ENCODE peak calls at places on chromosomes 16 and 17, in nine cellular contexts. B is cardiac fibroblast, T is left lung, M is HCT116, G is foreskin fibroblast, S is psoas muscle, R is tibial nerve, K is GM06990, X is hepatocyte. Z is an unnamed sample.

GRCh38 chr16:71628810-71629209 is 2.8 kb downstream of the MARVELD3 start:
- DNase-seq in K (no peak), B (peak; percentile 61), G (no peak), S (no peak), M (no peak), R (no peak), T (no peak), X (peak; percentile 44), Z (no peak)

GRCh38 chr16:12081048-12081404 is 104.5 kb downstream of the SNX29 start:
- DNase-seq in X (no peak), T (no peak), B (no peak), K (no peak), R (no peak), S (no peak), G (no peak), M (no peak), Z (no peak)

GRCh38 chr17:39757931-39758873 is 20.5 kb downstream of the GRB7 start:
- DNase-seq in K (peak; percentile 62), X (no peak), R (no peak), T (no peak), M (no peak), S (no peak), B (no peak), G (no peak), Z (peak; percentile 80)

GRCh38 chr17:58536541-58536940 is 22.1 kb upstream of the MTMR4 start:
- DNase-seq in X (no peak), K (no peak), T (no peak), S (no peak), B (no peak), M (no peak), R (no peak), G (no peak), Z (no peak)

GRCh38 chr16:77960771-77961170 is 61.6 kb upstream of the CLEC3A start:
- DNase-seq in X (no peak), R (no peak), K (no peak), B (no peak), T (no peak), S (no peak), G (no peak), M (no peak), Z (no peak)

GRCh38 chr16:48366165-48367093 is 18.8 kb downstream of the SIAH1 start:
- DNase-seq in X (peak; percentile 73), B (peak; percentile 94), R (no peak), S (no peak), G (peak; percentile 71), M (peak; percentile 80), T (no peak), K (peak; percentile 36), Z (peak; percentile 64)

GRCh38 chr16:29994613-29995329 is 646 bp downstream of the HIRIP3 start:
- DNase-seq in B (peak; percentile 74), S (no peak), M (no peak), K (no peak), G (peak; percentile 76), T (no peak), R (no peak), X (no peak), Z (no peak)

GRCh38 chr17:61468263-61468907 is 16.2 kb downstream of the TBX4 start:
- DNase-seq in M (no peak), X (no peak), K (no peak), G (no peak), S (no peak), B (no peak), T (peak; percentile 13), R (no peak), Z (no peak)

GRCh38 chr17:80527016-80527645 is 17.5 kb upstream of the RPTOR start:
- DNase-seq in M (no peak), X (no peak), G (no peak), K (no peak), R (no peak), T (no peak), S (no peak), B (peak; percentile 65), Z (no peak)

DNA sequence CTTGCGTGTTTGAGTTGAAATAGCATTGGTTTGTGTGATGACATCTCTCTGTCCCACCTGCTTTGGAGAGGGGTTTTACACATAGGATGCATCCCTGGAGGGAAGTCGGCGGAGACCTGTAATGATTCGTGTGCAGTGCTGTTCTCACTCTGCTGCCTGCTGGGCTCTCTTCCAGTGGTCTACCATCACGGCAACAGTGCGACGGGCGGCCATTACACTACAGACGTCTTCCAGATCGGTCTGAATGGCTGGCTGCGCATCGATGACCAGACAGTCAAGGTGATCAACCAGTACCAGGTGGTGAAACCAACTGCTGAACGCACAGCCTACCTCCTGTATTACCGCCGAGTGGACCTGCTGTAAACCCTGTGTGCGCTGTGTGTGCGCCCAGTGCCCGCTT is 41.1 kb upstream of the CRISPLD2 start:
- DNase-seq in K (no peak), G (no peak), B (no peak), S (no peak), R (no peak), X (no peak), T (no peak), M (no peak), Z (no peak)
- H3K4me3 ChIP-seq in K (no peak overlapping the region), G (no peak overlapping the region), B (no peak overlapping the region), S (no peak overlapping the region), R (no peak overlapping the region), X (no peak overlapping the region), T (no peak overlapping the region), M (no peak overlapping the region), Z (no peak overlapping the region)

GRCh38 chr17:63697341-63698286 is 2.3 kb downstream of the LIMD2 start:
- DNase-seq in M (peak; percentile 27), B (peak; percentile 47), S (peak; percentile 83), X (peak; percentile 36), K (peak; percentile 80), T (peak; percentile 81), G (no peak), R (no peak), Z (peak; percentile 87)
- TF ChIP-seq CTCF in M (peak; percentile 87), B (peak; percentile 50), S (peak; percentile 50), X (peak; percentile 29), K (peak; percentile 83), T (peak; percentile 66), G (peak; percentile 38), R (peak; percentile 28), Z (peak; percentile 77)

DNA sequence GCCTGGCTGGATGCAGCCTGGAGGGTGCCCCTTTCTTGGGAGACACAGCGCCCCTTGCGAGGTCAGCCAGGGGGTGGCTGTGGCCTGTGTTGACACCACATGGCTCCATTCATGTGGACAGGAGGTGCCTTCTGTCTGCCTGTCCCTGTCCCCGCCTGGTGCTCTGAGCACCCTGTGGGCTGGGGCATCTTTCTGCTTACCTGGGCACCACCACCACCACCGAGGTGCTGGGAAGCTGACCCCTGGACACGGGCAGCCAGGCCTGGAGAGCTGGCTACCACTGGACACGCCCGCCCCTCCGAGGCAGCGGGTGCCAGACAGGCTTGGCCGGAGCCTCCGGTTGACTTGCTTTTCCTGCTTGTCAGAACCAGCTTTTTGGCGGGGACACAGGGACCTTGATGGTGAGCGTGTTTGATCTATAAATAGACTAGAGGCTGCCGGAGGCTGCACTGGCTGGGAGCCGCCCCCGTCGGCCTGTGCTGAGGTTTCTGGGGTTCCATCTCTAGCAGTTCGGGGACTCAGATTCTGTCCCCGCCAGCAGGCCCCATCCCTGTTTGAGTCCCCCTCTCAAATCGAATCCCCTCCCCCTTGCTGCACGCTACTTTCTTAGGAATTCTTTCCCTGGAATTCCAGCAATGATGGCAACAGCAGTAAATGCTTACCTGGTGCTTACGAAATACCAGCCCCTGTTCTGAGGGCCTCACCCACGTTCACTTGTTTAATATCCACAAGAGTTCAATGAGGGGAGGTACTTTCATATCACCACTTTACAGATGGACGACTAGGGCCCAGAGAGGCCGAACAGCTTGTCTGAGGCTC is 121.1 kb upstream of the GSE1 start:
- DNase-seq in R (no peak), T (peak; percentile 80), X (peak; percentile 57), B (no peak), K (no peak), M (peak; percentile 41), S (peak; percentile 88), G (no peak), Z (no peak)
- H3K4me3 ChIP-seq in R (no peak overlapping the region), T (no peak overlapping the region), X (no peak overlapping the region), B (no peak overlapping the region), K (no peak overlapping the region), M (peak overlapping the region; percentile 19), S (no peak overlapping the region), G (no peak overlapping the region), Z (no peak overlapping the region)

GRCh38 chr17:37088913-37089312 is 140.2 kb downstream of the AATF start:
- DNase-seq in R (no peak), K (no peak), X (no peak), T (no peak), M (no peak), B (no peak), S (no peak), G (no peak), Z (no peak)
- TF ChIP-seq CTCF in R (no peak), K (no peak), X (no peak), T (no peak), M (no peak), B (no peak), S (no peak), G (no peak), Z (no peak)

GRCh38 chr17:48816438-48816773 is 623 bp downstream of the TTLL6 start:
- DNase-seq in X (no peak), T (no peak), R (no peak), B (no peak), G (no peak), K (no peak), S (no peak), M (no peak), Z (no peak)
- H3K4me3 ChIP-seq in X (peak overlapping the region; percentile 10), T (peak overlapping the region; percentile 24), R (peak overlapping the region; percentile 35), B (no peak overlapping the region), G (no peak overlapping the region), K (no peak overlapping the region), S (peak overlapping the region; percentile 59), M (peak overlapping the region; percentile 41), Z (peak overlapping the region; percentile 12)